ENCODE peak calls at places on chromosomes 16 and 17, in seven cellular contexts. One of them, this sample, is unnamed.

GRCh38 chr17:75289832-75290337 is 652 bp upstream of the SLC25A19 start:
- DNase-seq in ovary: no peak
- DNase-seq in H1: no peak
- DNase-seq in sigmoid colon: peak
- DNase-seq in SK-N-SH: no peak
- DNase-seq in GM12878: peak
- DNase-seq in stomach: peak
- DNase-seq in this sample: no peak

GRCh38 chr17:7246779-7247178 is 4.5 kb upstream of the GABARAP start:
- DNase-seq in stomach: no peak
- DNase-seq in sigmoid colon: no peak
- DNase-seq in GM12878: no peak
- DNase-seq in H1: no peak
- DNase-seq in ovary: no peak
- DNase-seq in SK-N-SH: no peak
- DNase-seq in this sample: no peak

GRCh38 chr16:56860226-56861020 is 4.6 kb upstream of the SLC12A3 start:
- DNase-seq in GM12878: peak
- DNase-seq in H1: no peak
- DNase-seq in sigmoid colon: no peak
- DNase-seq in ovary: no peak
- DNase-seq in stomach: no peak
- DNase-seq in SK-N-SH: no peak
- DNase-seq in this sample: no peak

GRCh38 chr17:48244121-48244711 is 136.7 kb downstream of the SNX11 start:
- DNase-seq in H1: no peak
- DNase-seq in ovary: no peak
- DNase-seq in GM12878: no peak
- DNase-seq in SK-N-SH: no peak
- DNase-seq in sigmoid colon: no peak
- DNase-seq in stomach: no peak
- DNase-seq in this sample: no peak

GRCh38 chr17:80353718-80354275 is 61.2 kb upstream of the ENDOV start:
- DNase-seq in sigmoid colon: peak
- DNase-seq in SK-N-SH: no peak
- DNase-seq in ovary: no peak
- DNase-seq in stomach: no peak
- DNase-seq in GM12878: no peak
- DNase-seq in H1: no peak
- DNase-seq in this sample: no peak

GRCh38 chr16:80198265-80198994 is 342.4 kb upstream of the DYNLRB2 start:
- DNase-seq in ovary: no peak
- DNase-seq in H1: no peak
- DNase-seq in stomach: no peak
- DNase-seq in sigmoid colon: no peak
- DNase-seq in GM12878: no peak
- DNase-seq in SK-N-SH: no peak
- DNase-seq in this sample: no peak

GRCh38 chr17:55609737-55610201 is 98.5 kb upstream of the SMIM36 start:
- DNase-seq in GM12878: no peak
- DNase-seq in ovary: peak
- DNase-seq in H1: no peak
- DNase-seq in stomach: peak
- DNase-seq in sigmoid colon: peak
- DNase-seq in SK-N-SH: no peak
- DNase-seq in this sample: no peak

GRCh38 chr17:15262291-15263205 is 2.6 kb downstream of the PMP22 start:
- DNase-seq in stomach: peak
- DNase-seq in ovary: peak
- DNase-seq in GM12878: no peak
- DNase-seq in SK-N-SH: peak
- DNase-seq in H1: peak
- DNase-seq in sigmoid colon: peak
- DNase-seq in this sample: peak

GRCh38 chr16:89828870-89829629 is 775 bp downstream of the SPIRE2 start:
- DNase-seq in H1: no peak
- DNase-seq in SK-N-SH: no peak
- DNase-seq in GM12878: no peak
- DNase-seq in sigmoid colon: no peak
- DNase-seq in stomach: no peak
- DNase-seq in ovary: no peak
- DNase-seq in this sample: no peak

GRCh38 chr16:79042886-79043285 is 557.7 kb downstream of the MAF start:
- DNase-seq in GM12878: no peak
- DNase-seq in sigmoid colon: no peak
- DNase-seq in H1: no peak
- DNase-seq in stomach: no peak
- DNase-seq in ovary: no peak
- DNase-seq in SK-N-SH: no peak
- DNase-seq in this sample: no peak

GRCh38 chr17:61325382-61326073 is 74.1 kb upstream of the TBX2 start:
- DNase-seq in sigmoid colon: no peak
- DNase-seq in GM12878: no peak
- DNase-seq in stomach: no peak
- DNase-seq in H1: no peak
- DNase-seq in SK-N-SH: peak
- DNase-seq in ovary: no peak
- DNase-seq in this sample: no peak

GRCh38 chr17:77889866-77890760 is 68.4 kb upstream of the TNRC6C start:
- DNase-seq in stomach: no peak
- DNase-seq in sigmoid colon: peak
- DNase-seq in GM12878: no peak
- DNase-seq in H1: no peak
- DNase-seq in SK-N-SH: no peak
- DNase-seq in ovary: no peak
- DNase-seq in this sample: no peak

GRCh38 chr17:68461589-68461988 is 4.3 kb upstream of the WIPI1 start:
- DNase-seq in sigmoid colon: no peak
- DNase-seq in SK-N-SH: no peak
- DNase-seq in H1: no peak
- DNase-seq in ovary: no peak
- DNase-seq in stomach: peak
- DNase-seq in GM12878: no peak
- DNase-seq in this sample: no peak

GRCh38 chr17:64148699-64149098 is 18.8 kb upstream of the ERN1 start:
- DNase-seq in SK-N-SH: peak
- DNase-seq in sigmoid colon: no peak
- DNase-seq in GM12878: no peak
- DNase-seq in ovary: no peak
- DNase-seq in H1: no peak
- DNase-seq in stomach: peak
- DNase-seq in this sample: no peak

GRCh38 chr17:21209511-21210175 is 4.3 kb downstream of the TMEM11 start:
- DNase-seq in ovary: no peak
- DNase-seq in SK-N-SH: no peak
- DNase-seq in sigmoid colon: no peak
- DNase-seq in H1: no peak
- DNase-seq in stomach: peak
- DNase-seq in GM12878: no peak
- DNase-seq in this sample: peak

GRCh38 chr17:47615766-47616424 is 33.8 kb upstream of the KPNB1 start:
- DNase-seq in sigmoid colon: no peak
- DNase-seq in ovary: no peak
- DNase-seq in stomach: no peak
- DNase-seq in SK-N-SH: peak
- DNase-seq in GM12878: peak
- DNase-seq in H1: no peak
- DNase-seq in this sample: no peak

GRCh38 chr17:64327201-64327930 is 63.3 kb downstream of the PECAM1 start:
- DNase-seq in sigmoid colon: no peak
- DNase-seq in stomach: no peak
- DNase-seq in GM12878: no peak
- DNase-seq in SK-N-SH: no peak
- DNase-seq in ovary: peak
- DNase-seq in H1: no peak
- DNase-seq in this sample: no peak

GRCh38 chr16:50326835-50327465 is 41.8 kb downstream of the BRD7 start:
- DNase-seq in SK-N-SH: no peak
- DNase-seq in stomach: no peak
- DNase-seq in ovary: no peak
- DNase-seq in sigmoid colon: no peak
- DNase-seq in H1: peak
- DNase-seq in GM12878: peak
- DNase-seq in this sample: no peak

GRCh38 chr17:17275991-17276390 is 5.1 kb downstream of the COPS3 start:
- DNase-seq in H1: no peak
- DNase-seq in stomach: no peak
- DNase-seq in sigmoid colon: no peak
- DNase-seq in SK-N-SH: no peak
- DNase-seq in GM12878: no peak
- DNase-seq in ovary: no peak
- DNase-seq in this sample: peak

GRCh38 chr17:34909040-34909439 is 52.2 kb downstream of the CCT6B start:
- DNase-seq in stomach: no peak
- DNase-seq in H1: no peak
- DNase-seq in sigmoid colon: no peak
- DNase-seq in GM12878: no peak
- DNase-seq in SK-N-SH: no peak
- DNase-seq in ovary: no peak
- DNase-seq in this sample: no peak

GRCh38 chr17:3965123-3965800 is 1.0 kb upstream of the ATP2A3 start:
- DNase-seq in GM12878: peak
- DNase-seq in H1: peak
- DNase-seq in SK-N-SH: peak
- DNase-seq in ovary: no peak
- DNase-seq in sigmoid colon: no peak
- DNase-seq in stomach: peak
- DNase-seq in this sample: peak

GRCh38 chr16:67326472-67327309 is at the start of the genes KCTD19 and LRRC36:
- DNase-seq in SK-N-SH: peak
- DNase-seq in stomach: peak
- DNase-seq in H1: peak
- DNase-seq in sigmoid colon: peak
- DNase-seq in ovary: peak
- DNase-seq in GM12878: no peak
- DNase-seq in this sample: peak

GRCh38 chr17:45225964-45226530 is 4.4 kb downstream of the FMNL1 start:
- DNase-seq in stomach: peak
- DNase-seq in H1: no peak
- DNase-seq in sigmoid colon: peak
- DNase-seq in GM12878: peak
- DNase-seq in SK-N-SH: no peak
- DNase-seq in ovary: no peak
- DNase-seq in this sample: no peak

GRCh38 chr17:49715221-49715620 is 7.5 kb upstream of the SLC35B1 start:
- DNase-seq in stomach: no peak
- DNase-seq in GM12878: no peak
- DNase-seq in SK-N-SH: no peak
- DNase-seq in H1: no peak
- DNase-seq in sigmoid colon: no peak
- DNase-seq in ovary: no peak
- DNase-seq in this sample: no peak

GRCh38 chr17:27340990-27341595 is 47.2 kb downstream of the WSB1 start:
- DNase-seq in ovary: no peak
- DNase-seq in H1: no peak
- DNase-seq in stomach: no peak
- DNase-seq in SK-N-SH: no peak
- DNase-seq in sigmoid colon: no peak
- DNase-seq in GM12878: no peak
- DNase-seq in this sample: no peak

GRCh38 chr16:3987231-3987630 is 106.7 kb upstream of the CREBBP start:
- DNase-seq in stomach: no peak
- DNase-seq in ovary: no peak
- DNase-seq in SK-N-SH: no peak
- DNase-seq in sigmoid colon: no peak
- DNase-seq in H1: no peak
- DNase-seq in GM12878: no peak
- DNase-seq in this sample: peak
- H3K27ac ChIP-seq in stomach: no peak
- H3K27ac ChIP-seq in ovary: no peak
- H3K27ac ChIP-seq in SK-N-SH: no peak
- H3K27ac ChIP-seq in sigmoid colon: no peak
- H3K27ac ChIP-seq in H1: no peak
- H3K27ac ChIP-seq in GM12878: no peak
- H3K27ac ChIP-seq in this sample: no peak

GRCh38 chr16:69724414-69724873 is 1.9 kb downstream of the NQO1 start:
- DNase-seq in SK-N-SH: no peak
- DNase-seq in sigmoid colon: no peak
- DNase-seq in GM12878: no peak
- DNase-seq in ovary: no peak
- DNase-seq in H1: no peak
- DNase-seq in stomach: no peak
- DNase-seq in this sample: peak

GRCh38 chr16:69724981-69725479 is 1.3 kb downstream of the NQO1 start:
- DNase-seq in H1: no peak
- DNase-seq in SK-N-SH: no peak
- DNase-seq in stomach: no peak
- DNase-seq in GM12878: no peak
- DNase-seq in ovary: no peak
- DNase-seq in sigmoid colon: no peak
- DNase-seq in this sample: no peak

GRCh38 chr16:69727916-69728270 is 1.5 kb upstream of the NQO1 start:
- DNase-seq in SK-N-SH: no peak
- DNase-seq in GM12878: no peak
- DNase-seq in ovary: no peak
- DNase-seq in H1: no peak
- DNase-seq in stomach: peak
- DNase-seq in sigmoid colon: no peak
- DNase-seq in this sample: peak

GRCh38 chr16:69725480-69726312 is 664 bp downstream of the NQO1 start:
- DNase-seq in H1: no peak
- DNase-seq in ovary: no peak
- DNase-seq in sigmoid colon: no peak
- DNase-seq in GM12878: no peak
- DNase-seq in SK-N-SH: no peak
- DNase-seq in stomach: peak
- DNase-seq in this sample: no peak

GRCh38 chr16:69726313-69727060 is at the start of gene NQO1:
- DNase-seq in stomach: peak
- DNase-seq in SK-N-SH: peak
- DNase-seq in sigmoid colon: peak
- DNase-seq in GM12878: peak
- DNase-seq in ovary: peak
- DNase-seq in H1: peak
- DNase-seq in this sample: peak
- TF ChIP-seq EP300 in stomach: peak
- TF ChIP-seq EP300 in SK-N-SH: no peak
- TF ChIP-seq EP300 in sigmoid colon: no peak
- TF ChIP-seq EP300 in GM12878: no peak
- TF ChIP-seq EP300 in ovary: no peak
- TF ChIP-seq EP300 in H1: no peak
- TF ChIP-seq EP300 in this sample: no peak

DNA sequence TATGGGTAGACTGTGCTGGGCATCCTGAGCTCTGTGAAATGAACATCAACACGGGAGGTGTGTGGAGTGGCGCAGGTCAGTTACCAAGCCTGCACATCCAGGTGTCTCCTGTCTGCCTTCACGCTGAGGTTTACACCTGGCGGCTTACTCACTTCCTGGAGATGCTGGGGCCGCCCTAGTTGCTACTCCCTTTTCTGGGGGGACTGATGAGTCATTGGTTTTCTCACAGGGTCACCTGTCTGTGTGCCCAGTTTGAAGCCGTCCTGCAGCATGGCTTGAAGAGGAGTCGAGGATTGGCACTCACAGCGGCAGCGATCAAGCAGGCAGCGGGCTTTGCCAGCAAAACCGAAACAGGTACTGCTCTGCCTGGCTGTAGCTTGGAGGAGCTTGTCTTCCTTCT is 50.6 kb downstream of the SNX29 start:
- DNase-seq in stomach: no peak
- DNase-seq in H1: no peak
- DNase-seq in sigmoid colon: no peak
- DNase-seq in GM12878: no peak
- DNase-seq in SK-N-SH: peak
- DNase-seq in ovary: no peak
- DNase-seq in this sample: peak
- H3K27ac ChIP-seq in stomach: no peak
- H3K27ac ChIP-seq in H1: no peak
- H3K27ac ChIP-seq in sigmoid colon: no peak
- H3K27ac ChIP-seq in GM12878: no peak
- H3K27ac ChIP-seq in SK-N-SH: no peak
- H3K27ac ChIP-seq in ovary: no peak
- H3K27ac ChIP-seq in this sample: no peak

GRCh38 chr16:31006086-31006385 is 4.4 kb downstream of the STX1B start:
- DNase-seq in sigmoid colon: no peak
- DNase-seq in SK-N-SH: peak
- DNase-seq in ovary: no peak
- DNase-seq in H1: no peak
- DNase-seq in stomach: no peak
- DNase-seq in GM12878: no peak
- DNase-seq in this sample: no peak
- TF ChIP-seq EP300 in sigmoid colon: no peak
- TF ChIP-seq EP300 in SK-N-SH: no peak
- TF ChIP-seq EP300 in ovary: no peak
- TF ChIP-seq EP300 in H1: no peak
- TF ChIP-seq EP300 in stomach: no peak
- TF ChIP-seq EP300 in GM12878: no peak
- TF ChIP-seq EP300 in this sample: no peak

This sample was measured in upper lobe of left lung.